ENCODE peak calls at places on chromosome 9, in six cellular contexts. One of them, this sample, is unnamed.
A peak's percentile ranks its signal among the peaks of the same experiment; 100 is the strongest.

GRCh38 chr9:134304712-134305111 is 21.5 kb upstream of the RXRA start:
- DNase-seq in A549: no peak
- DNase-seq in K562: no peak
- DNase-seq in HepG2: no peak
- DNase-seq in GM12878: no peak
- DNase-seq in H1: no peak
- DNase-seq in this sample: no peak

GRCh38 chr9:77616191-77616590 is 31.9 kb downstream of the GNA14 start:
- DNase-seq in A549: no peak
- DNase-seq in K562: no peak
- DNase-seq in HepG2: no peak
- DNase-seq in GM12878: no peak
- DNase-seq in H1: no peak
- DNase-seq in this sample: no peak

GRCh38 chr9:130837644-130838043 is 2.6 kb downstream of the ABL1 start:
- DNase-seq in A549: no peak
- DNase-seq in K562: no peak
- DNase-seq in HepG2: no peak
- DNase-seq in GM12878: no peak
- DNase-seq in H1: no peak
- DNase-seq in this sample: no peak

GRCh38 chr9:109640232-109641078 is 139.5 kb upstream of the PALM2AKAP2 start:
- DNase-seq in A549: peak; percentile 18
- DNase-seq in K562: no peak
- DNase-seq in HepG2: no peak
- DNase-seq in GM12878: no peak
- DNase-seq in H1: no peak
- DNase-seq in this sample: peak; percentile 65

GRCh38 chr9:129885018-129885669 is 49.9 kb downstream of the USP20 start:
- DNase-seq in A549: no peak
- DNase-seq in K562: peak; percentile 67
- DNase-seq in HepG2: peak; percentile 33
- DNase-seq in GM12878: peak; percentile 20
- DNase-seq in H1: no peak
- DNase-seq in this sample: no peak

GRCh38 chr9:33164138-33164809 is 2.9 kb downstream of the B4GALT1 start:
- DNase-seq in A549: no peak
- DNase-seq in K562: no peak
- DNase-seq in HepG2: no peak
- DNase-seq in GM12878: no peak
- DNase-seq in H1: no peak
- DNase-seq in this sample: no peak

GRCh38 chr9:125579030-125579932 is 127.7 kb downstream of the MAPKAP1 start:
- DNase-seq in A549: no peak
- DNase-seq in K562: no peak
- DNase-seq in HepG2: no peak
- DNase-seq in GM12878: no peak
- DNase-seq in H1: no peak
- DNase-seq in this sample: no peak

GRCh38 chr9:32384002-32384363 is 460 bp upstream of the ACO1 start:
- DNase-seq in A549: no peak
- DNase-seq in K562: no peak
- DNase-seq in HepG2: no peak
- DNase-seq in GM12878: no peak
- DNase-seq in H1: no peak
- DNase-seq in this sample: no peak

GRCh38 chr9:134442486-134443168 is 116.4 kb downstream of the RXRA start:
- DNase-seq in A549: no peak
- DNase-seq in K562: no peak
- DNase-seq in HepG2: no peak
- DNase-seq in GM12878: no peak
- DNase-seq in H1: no peak
- DNase-seq in this sample: peak; percentile 72

GRCh38 chr9:13816837-13817236 is 497.1 kb downstream of the NFIB start:
- DNase-seq in A549: no peak
- DNase-seq in K562: no peak
- DNase-seq in HepG2: no peak
- DNase-seq in GM12878: no peak
- DNase-seq in H1: no peak
- DNase-seq in this sample: no peak

GRCh38 chr9:130236436-130236985 is 29.0 kb upstream of the HMCN2 start:
- DNase-seq in A549: no peak
- DNase-seq in K562: no peak
- DNase-seq in HepG2: no peak
- DNase-seq in GM12878: no peak
- DNase-seq in H1: no peak
- DNase-seq in this sample: no peak

GRCh38 chr9:122338536-122338935 is 32.3 kb upstream of the PTGS1 start:
- DNase-seq in A549: no peak
- DNase-seq in K562: no peak
- DNase-seq in HepG2: no peak
- DNase-seq in GM12878: no peak
- DNase-seq in H1: no peak
- DNase-seq in this sample: no peak

GRCh38 chr9:122338989-122339388 is 31.8 kb upstream of the PTGS1 start:
- DNase-seq in A549: no peak
- DNase-seq in K562: no peak
- DNase-seq in HepG2: no peak
- DNase-seq in GM12878: no peak
- DNase-seq in H1: no peak
- DNase-seq in this sample: peak; percentile 80

GRCh38 chr9:122339579-122339978 is 31.2 kb upstream of the PTGS1 start:
- DNase-seq in A549: no peak
- DNase-seq in K562: no peak
- DNase-seq in HepG2: no peak
- DNase-seq in GM12878: no peak
- DNase-seq in H1: no peak
- DNase-seq in this sample: no peak

GRCh38 chr9:122342323-122343050 is 28.3 kb upstream of the PTGS1 start:
- DNase-seq in A549: no peak
- DNase-seq in K562: no peak
- DNase-seq in HepG2: no peak
- DNase-seq in GM12878: no peak
- DNase-seq in H1: no peak
- DNase-seq in this sample: no peak

DNA sequence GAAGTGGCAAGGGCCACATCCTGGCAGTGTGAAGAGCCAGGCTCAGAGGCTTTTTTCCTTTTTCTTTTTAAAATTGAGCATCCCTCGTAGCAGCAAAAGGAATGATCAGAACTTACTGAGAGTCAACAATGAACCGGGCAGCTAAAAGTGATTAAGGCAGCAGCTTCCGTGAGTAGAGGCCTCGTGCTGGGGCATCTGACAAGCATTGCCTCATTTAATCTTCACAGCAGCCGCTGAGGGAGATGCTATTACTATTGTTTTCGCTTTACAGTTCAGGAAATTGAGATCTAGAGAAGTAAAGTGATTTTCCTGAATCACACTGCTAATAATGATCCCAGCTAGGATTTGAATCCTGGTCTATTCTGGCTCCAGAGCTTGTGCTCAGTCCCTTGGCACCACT is 30.7 kb upstream of the PTGS1 start:
- DNase-seq in A549: no peak
- DNase-seq in K562: no peak
- DNase-seq in HepG2: no peak
- DNase-seq in GM12878: no peak
- DNase-seq in H1: no peak
- DNase-seq in this sample: no peak
- TF ChIP-seq RFX5 in A549: no peak
- TF ChIP-seq RFX5 in K562: no peak
- TF ChIP-seq RFX5 in HepG2: no peak
- TF ChIP-seq RFX5 in GM12878: no peak
- TF ChIP-seq RFX5 in H1: no peak
- TF ChIP-seq RFX5 in this sample: no peak

GRCh38 chr9:92850898-92851297 is 26.9 kb downstream of the ZNF484 start:
- DNase-seq in A549: no peak
- DNase-seq in K562: no peak
- DNase-seq in HepG2: no peak
- DNase-seq in GM12878: no peak
- DNase-seq in H1: no peak
- DNase-seq in this sample: no peak
- TF ChIP-seq CHD2 in A549: no peak
- TF ChIP-seq CHD2 in K562: no peak
- TF ChIP-seq CHD2 in HepG2: no peak
- TF ChIP-seq CHD2 in GM12878: no peak
- TF ChIP-seq CHD2 in H1: no peak
- TF ChIP-seq CHD2 in this sample: no peak

DNA sequence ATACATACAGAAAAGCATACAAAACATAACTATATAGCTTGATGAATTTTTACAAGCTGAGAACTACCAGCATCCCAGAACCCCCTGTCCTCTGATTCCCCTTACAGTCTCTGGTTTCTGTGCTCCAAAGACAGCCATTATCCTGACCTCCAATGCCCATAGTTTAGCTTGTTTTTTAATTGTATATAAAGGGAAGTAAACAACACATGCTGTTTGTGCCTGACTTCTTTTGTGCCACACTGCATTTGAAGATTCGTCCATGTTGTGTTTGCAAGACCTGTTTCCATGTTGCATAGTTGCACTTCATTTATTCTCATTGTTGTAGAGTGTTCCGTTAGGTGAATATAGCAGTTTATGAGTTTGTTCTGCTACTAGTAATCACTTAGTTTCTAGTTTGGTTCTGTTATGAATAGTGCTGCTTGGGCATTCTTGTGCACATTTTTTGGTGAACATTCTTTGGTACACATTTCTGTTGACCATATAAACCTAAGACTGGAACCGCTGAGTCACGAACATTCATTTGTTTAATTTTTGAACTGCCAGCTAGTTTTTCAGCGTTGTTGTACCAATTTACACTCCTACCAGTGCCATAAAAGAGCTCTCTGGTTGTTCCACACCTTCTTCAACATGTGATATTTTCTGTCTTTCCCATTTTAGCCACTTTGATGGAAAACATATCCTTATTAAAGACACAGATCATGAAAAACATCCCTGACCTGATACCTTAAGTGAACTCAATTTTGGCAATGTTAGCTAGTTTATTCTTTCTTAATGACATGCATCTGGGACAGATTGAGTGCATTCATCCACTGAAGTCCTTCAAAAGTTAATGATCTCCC is 78.1 kb upstream of the ANXA1 start:
- DNase-seq in A549: no peak
- DNase-seq in K562: no peak
- DNase-seq in HepG2: no peak
- DNase-seq in GM12878: no peak
- DNase-seq in H1: no peak
- DNase-seq in this sample: no peak
- TF ChIP-seq RFX5 in A549: no peak
- TF ChIP-seq RFX5 in K562: no peak
- TF ChIP-seq RFX5 in HepG2: no peak
- TF ChIP-seq RFX5 in GM12878: no peak
- TF ChIP-seq RFX5 in H1: no peak
- TF ChIP-seq RFX5 in this sample: no peak

GRCh38 chr9:113956901-113957777 is 81.0 kb downstream of the ZNF618 start:
- DNase-seq in A549: peak; percentile 15
- DNase-seq in K562: no peak
- DNase-seq in HepG2: no peak
- DNase-seq in GM12878: no peak
- DNase-seq in H1: no peak
- DNase-seq in this sample: no peak
- TF ChIP-seq CHD2 in A549: no peak
- TF ChIP-seq CHD2 in K562: no peak
- TF ChIP-seq CHD2 in HepG2: no peak
- TF ChIP-seq CHD2 in GM12878: no peak
- TF ChIP-seq CHD2 in H1: no peak
- TF ChIP-seq CHD2 in this sample: no peak

DNA sequence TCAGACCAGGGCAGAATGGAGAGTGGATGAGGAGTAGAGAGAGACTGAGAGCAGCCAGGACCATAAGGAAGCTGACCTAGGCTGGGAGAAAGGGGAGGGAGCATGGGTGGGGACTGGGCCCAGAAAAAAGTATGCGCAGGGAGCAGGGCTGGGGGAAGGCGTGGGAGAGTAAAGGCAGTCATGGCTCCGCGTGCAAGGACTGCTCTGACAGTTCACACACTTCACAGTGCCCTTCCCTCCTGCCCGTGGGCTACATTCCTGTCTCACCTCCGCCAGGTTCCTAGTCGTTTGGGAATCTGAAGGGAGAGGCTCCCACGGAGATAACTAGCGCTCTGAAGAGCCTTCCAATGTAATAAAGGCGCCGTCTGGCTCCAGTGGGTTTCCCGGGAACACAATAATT is 39.6 kb downstream of the TTLL11 start:
- DNase-seq in A549: no peak
- DNase-seq in K562: no peak
- DNase-seq in HepG2: no peak
- DNase-seq in GM12878: no peak
- DNase-seq in H1: no peak
- DNase-seq in this sample: no peak
- TF ChIP-seq RFX5 in A549: no peak
- TF ChIP-seq RFX5 in K562: no peak
- TF ChIP-seq RFX5 in HepG2: no peak
- TF ChIP-seq RFX5 in GM12878: no peak
- TF ChIP-seq RFX5 in H1: no peak
- TF ChIP-seq RFX5 in this sample: no peak

DNA sequence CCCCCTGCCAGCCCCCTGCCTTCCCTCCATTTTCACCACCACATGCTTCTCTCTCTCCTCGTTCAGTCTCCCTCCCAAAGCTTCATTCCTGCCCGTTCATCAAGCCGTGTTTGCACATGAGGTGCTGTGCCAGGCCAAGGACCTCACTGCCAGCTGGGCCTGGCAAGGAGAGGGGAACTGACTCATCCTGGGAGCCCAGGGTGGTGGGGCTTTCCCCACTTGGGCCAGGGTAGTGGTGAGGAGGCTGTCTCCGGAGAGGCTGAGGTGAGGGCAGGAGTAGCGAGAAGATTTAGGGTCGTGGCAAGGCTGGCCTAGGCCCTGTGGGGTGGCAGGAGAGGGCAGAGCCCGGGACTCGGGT is 30.4 kb upstream of the NOTCH1 start:
- DNase-seq in A549: peak; percentile 66
- DNase-seq in K562: no peak
- DNase-seq in HepG2: no peak
- DNase-seq in GM12878: no peak
- DNase-seq in H1: no peak
- DNase-seq in this sample: no peak
- TF ChIP-seq CHD2 in A549: no peak
- TF ChIP-seq CHD2 in K562: no peak
- TF ChIP-seq CHD2 in HepG2: no peak
- TF ChIP-seq CHD2 in GM12878: no peak
- TF ChIP-seq CHD2 in H1: no peak
- TF ChIP-seq CHD2 in this sample: no peak

This sample was measured in SK-N-SH.